ENCODE peak calls at places on chromosomes 11 and 22, in seven cellular contexts. J is epithelial cell of esophagus, P is fibroblast of the aortic adventitia, N is psoas muscle, M is heart left ventricle, D is right lobe of liver, I is suprapubic skin. G is an unnamed sample.
A peak's percentile ranks its signal among the peaks of the same experiment; 100 is the strongest.

GRCh38 chr11:34468209-34468841 is 29.6 kb downstream of the CAT start:
- DNase-seq in J (peak; percentile 59), P (peak; percentile 15), N (no peak), M (no peak), D (no peak), I (no peak), G (no peak)

GRCh38 chr11:106236295-106236694 is 158.8 kb downstream of the AASDHPPT start:
- DNase-seq in J (no peak), P (no peak), N (no peak), M (no peak), D (no peak), I (no peak), G (no peak)

GRCh38 chr11:13354335-13354734 is 76.7 kb downstream of the BMAL1 start:
- DNase-seq in J (peak; percentile 37), P (no peak), N (no peak), M (no peak), D (no peak), I (no peak), G (no peak)

GRCh38 chr11:44957051-44957515 is 6.4 kb upstream of the TP53I11 start:
- DNase-seq in J (no peak), P (no peak), N (no peak), M (no peak), D (no peak), I (no peak), G (no peak)

GRCh38 chr11:126149759-126150236 is 61.7 kb downstream of the RPUSD4 start:
- DNase-seq in J (no peak), P (no peak), N (no peak), M (no peak), D (no peak), I (no peak), G (no peak)

GRCh38 chr22:42801537-42802165 is 55.4 kb downstream of the ARFGAP3 start:
- DNase-seq in J (no peak), P (no peak), N (no peak), M (no peak), D (no peak), I (peak; percentile 44), G (no peak)

GRCh38 chr11:24755260-24755839 is 258.5 kb downstream of the LUZP2 start:
- DNase-seq in J (peak; percentile 64), P (no peak), N (no peak), M (no peak), D (no peak), I (no peak), G (no peak)

GRCh38 chr11:13168281-13168680 is 109.3 kb upstream of the BMAL1 start:
- DNase-seq in J (peak; percentile 97), P (no peak), N (no peak), M (no peak), D (no peak), I (no peak), G (no peak)

GRCh38 chr11:58923300-58923788 is 15.9 kb upstream of the GLYATL1 start:
- DNase-seq in J (peak; percentile 89), P (peak; percentile 56), N (no peak), M (no peak), D (no peak), I (no peak), G (no peak)

GRCh38 chr11:8917157-8917820 is 6.3 kb downstream of the AKIP1 start:
- DNase-seq in J (peak; percentile 51), P (peak; percentile 92), N (peak; percentile 56), M (peak; percentile 36), D (no peak), I (no peak), G (peak; percentile 89)

GRCh38 chr11:64925536-64926449 is 1.3 kb downstream of the PPP2R5B start:
- DNase-seq in J (no peak), P (no peak), N (no peak), M (no peak), D (peak; percentile 52), I (no peak), G (no peak)

GRCh38 chr11:83726316-83726715 is 440.1 kb upstream of the CCDC90B start:
- DNase-seq in J (no peak), P (no peak), N (no peak), M (no peak), D (no peak), I (no peak), G (no peak)

GRCh38 chr22:31103899-31104694 is 3.3 kb downstream of the SELENOM start:
- DNase-seq in J (no peak), P (no peak), N (no peak), M (peak; percentile 16), D (peak; percentile 50), I (no peak), G (no peak)

DNA sequence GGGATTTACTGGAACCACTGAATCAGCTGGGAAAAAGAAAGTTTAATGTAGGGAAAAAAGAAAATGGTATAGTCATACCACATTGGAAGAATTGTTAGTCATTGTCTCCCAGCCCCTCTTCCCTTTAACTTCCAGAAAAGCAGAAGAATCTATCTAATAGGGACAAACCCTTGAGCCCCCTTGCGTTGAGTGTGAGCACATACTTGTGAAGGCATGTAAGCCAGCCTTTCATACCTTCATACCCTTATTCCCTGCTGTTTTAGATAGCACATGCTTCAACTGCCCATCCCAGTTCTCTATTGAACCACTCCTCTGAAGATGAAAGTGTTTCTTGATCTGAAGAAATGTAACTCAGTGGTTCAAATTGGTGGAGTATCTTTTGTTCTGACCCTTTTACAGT is 6.6 kb downstream of the TREH start:
- DNase-seq in J (no peak), P (no peak), N (no peak), M (no peak), D (no peak), I (peak; percentile 18), G (no peak)
- TF ChIP-seq CTCF in J (no peak), P (peak; percentile 26), N (no peak), M (no peak), D (no peak), I (no peak), G (peak; percentile 16)

GRCh38 chr22:38699784-38700183 is 959 bp downstream of the JOSD1 start:
- DNase-seq in J (peak; percentile 39), P (peak; percentile 73), N (no peak), M (no peak), D (no peak), I (no peak), G (no peak)
- TF ChIP-seq CTCF in J (no peak), P (peak; percentile 13), N (no peak), M (no peak), D (no peak), I (no peak), G (peak; percentile 14)

GRCh38 chr22:37225481-37225880 is 13.2 kb upstream of the SSTR3 start:
- DNase-seq in J (no peak), P (no peak), N (no peak), M (no peak), D (no peak), I (no peak), G (no peak)
- TF ChIP-seq CTCF in J (peak; percentile 34), P (no peak), N (no peak), M (no peak), D (no peak), I (no peak), G (peak; percentile 18)

DNA sequence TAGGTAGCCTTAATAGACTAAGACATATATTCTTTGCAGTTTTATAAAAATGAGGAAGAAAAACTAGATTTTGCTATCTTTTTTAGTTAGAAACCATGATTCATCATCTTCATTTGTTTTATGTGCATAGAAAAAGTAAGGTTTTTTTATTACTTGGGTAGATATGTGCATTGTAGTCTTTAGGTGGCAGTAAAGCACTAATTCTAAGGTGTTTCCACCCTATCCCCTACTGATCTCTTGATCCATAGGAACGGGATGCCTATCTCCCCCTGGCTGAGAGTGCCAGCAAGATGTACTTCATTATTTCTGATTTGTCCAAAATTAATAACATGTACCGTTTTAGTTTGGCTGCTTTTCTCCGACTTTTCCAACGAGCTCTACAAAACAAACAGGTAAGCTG is 148.1 kb downstream of the DYNC2H1 start:
- DNase-seq in J (peak; percentile 43), P (peak; percentile 40), N (no peak), M (no peak), D (no peak), I (no peak), G (no peak)
- TF ChIP-seq CTCF in J (peak; percentile 39), P (peak; percentile 35), N (peak; percentile 9), M (peak; percentile 27), D (no peak), I (no peak), G (peak; percentile 53)

GRCh38 chr11:61571869-61572268 is 9.0 kb downstream of the SYT7 start:
- DNase-seq in J (no peak), P (no peak), N (no peak), M (peak; percentile 54), D (no peak), I (no peak), G (no peak)

GRCh38 chr11:61569701-61570100 is 11.2 kb downstream of the SYT7 start:
- DNase-seq in J (no peak), P (no peak), N (no peak), M (no peak), D (no peak), I (no peak), G (no peak)

GRCh38 chr11:61571337-61571736 is 9.5 kb downstream of the SYT7 start:
- DNase-seq in J (no peak), P (no peak), N (no peak), M (no peak), D (no peak), I (no peak), G (no peak)

GRCh38 chr11:61564936-61565696 is 15.8 kb downstream of the SYT7 start:
- DNase-seq in J (no peak), P (no peak), N (no peak), M (no peak), D (no peak), I (no peak), G (no peak)

GRCh38 chr11:61567286-61568061 is 13.4 kb downstream of the SYT7 start:
- DNase-seq in J (peak; percentile 85), P (peak; percentile 82), N (peak; percentile 75), M (peak; percentile 80), D (peak; percentile 79), I (peak; percentile 91), G (peak; percentile 91)
- TF ChIP-seq CTCF in J (peak; percentile 22), P (peak; percentile 54), N (peak; percentile 29), M (peak; percentile 18), D (peak; percentile 32), I (peak; percentile 49), G (peak; percentile 48)

GRCh38 chr11:92136792-92137191 is 87.8 kb upstream of the FAT3 start:
- DNase-seq in J (no peak), P (no peak), N (no peak), M (no peak), D (no peak), I (no peak), G (no peak)
- TF ChIP-seq CTCF in J (peak; percentile 23), P (no peak), N (no peak), M (no peak), D (no peak), I (no peak), G (no peak)